ENCODE peak calls at places on chromosome X, in eight cellular contexts. Y is pons; B is activated naive CD4-positive, alpha-beta T cell treated with anti-CD3 and anti-CD28 coated beads for 36 hours; T is astrocyte of the spinal cord; P is naive thymus-derived CD8-positive, alpha-beta T cell; X is GM04504; S is EH; N is Right ventricle myocardium inferior. Q is an unnamed sample.

GRCh38 chrX:102714994-102715393 is 2.7 kb downstream of the GPRASP2 start:
- DNase-seq in N (no peak), P (no peak), X (no peak), Y (no peak), B (no peak), S (no peak), T (no peak), Q (no peak)

GRCh38 chrX:46198858-46199257 is 346.4 kb downstream of the ZNF674 start:
- DNase-seq in S (no peak), X (no peak), B (no peak), N (no peak), Y (no peak), T (no peak), P (no peak), Q (no peak)

GRCh38 chrX:115330498-115331138 is 41.1 kb downstream of the LUZP4 start:
- DNase-seq in X (peak), N (no peak), S (peak), B (peak), T (peak), Y (peak), P (peak), Q (peak)

GRCh38 chrX:9279271-9279596 is 185.6 kb upstream of the TBL1X start:
- DNase-seq in S (peak), P (no peak), Y (peak), B (no peak), X (no peak), T (peak), N (no peak), Q (no peak)

GRCh38 chrX:50204364-50204899 is at the start of gene CCNB3:
- DNase-seq in P (peak), Y (peak), N (peak), X (peak), T (peak), S (peak), B (peak), Q (peak)

GRCh38 chrX:134669378-134670098 is 11.3 kb upstream of the PLAC1 start:
- DNase-seq in X (peak), P (no peak), B (no peak), T (peak), Y (no peak), S (peak), N (no peak), Q (no peak)

GRCh38 chrX:34503119-34503518 is 154.0 kb downstream of the TMEM47 start:
- DNase-seq in T (no peak), N (no peak), B (no peak), S (no peak), P (no peak), X (no peak), Y (no peak), Q (no peak)

GRCh38 chrX:44570524-44570923 is 27.9 kb upstream of the FUNDC1 start:
- DNase-seq in X (no peak), Y (no peak), N (no peak), T (no peak), B (no peak), S (no peak), P (no peak), Q (no peak)

GRCh38 chrX:3638280-3638873 is 75.1 kb downstream of the PRKX start:
- DNase-seq in Y (peak), T (peak), N (no peak), P (peak), X (peak), S (peak), B (peak), Q (peak)

GRCh38 chrX:86141786-86142185 is 6.5 kb upstream of the DACH2 start:
- DNase-seq in N (no peak), S (no peak), T (no peak), Y (no peak), X (no peak), B (no peak), P (no peak), Q (no peak)

GRCh38 chrX:129115104-129115503 is 408.2 kb downstream of the SMARCA1 start:
- DNase-seq in B (peak), S (peak), X (peak), N (no peak), Y (peak), P (no peak), T (no peak), Q (peak)

GRCh38 chrX:48504261-48504660 is 4.5 kb upstream of the PORCN start:
- DNase-seq in N (no peak), P (no peak), Y (no peak), S (no peak), T (no peak), B (no peak), X (no peak), Q (no peak)

GRCh38 chrX:108734426-108734825 is 1.9 kb downstream of the IRS4 start:
- DNase-seq in N (no peak), X (no peak), Y (no peak), P (no peak), S (no peak), T (no peak), B (no peak), Q (no peak)

GRCh38 chrX:43880439-43880838 is 1.8 kb downstream of the MAOB start:
- DNase-seq in P (no peak), S (no peak), X (no peak), B (no peak), T (no peak), Y (no peak), N (no peak), Q (no peak)

GRCh38 chrX:11351375-11352295 is 58.4 kb downstream of the AMELX start:
- DNase-seq in T (peak), B (no peak), Y (no peak), X (peak), N (peak), P (no peak), S (peak), Q (no peak)

GRCh38 chrX:100407784-100408642 is 2.1 kb downstream of the PCDH19 start:
- DNase-seq in T (no peak), Y (no peak), S (no peak), X (no peak), N (no peak), B (no peak), P (no peak), Q (no peak)

GRCh38 chrX:120794525-120794975 is 81.1 kb downstream of the CT47B1 start:
- DNase-seq in X (no peak), B (no peak), S (peak), N (no peak), T (peak), P (no peak), Y (no peak), Q (no peak)

GRCh38 chrX:110021180-110022022 is 18.5 kb downstream of the TMEM164 start:
- DNase-seq in S (peak), N (no peak), P (no peak), Y (no peak), B (no peak), T (peak), X (peak), Q (no peak)